ENCODE peak calls at places on chromosomes 16 and 17, in eight cellular contexts. I is fibroblast of mammary gland; M is cardiac fibroblast; Y is AG04450; X is colonic mucosa; E is naive thymus-derived CD4-positive, alpha-beta T cell; C is thoracic aorta; O is neural progenitor cell. S is an unnamed sample.

GRCh38 chr17:48513097-48513496 is 17.7 kb downstream of the HOXB1 start:
- DNase-seq in E (peak), O (no peak), I (no peak), M (no peak), C (no peak), Y (no peak), X (no peak), S (no peak)

GRCh38 chr17:29972277-29972676 is 30.8 kb downstream of the EFCAB5 start:
- DNase-seq in E (no peak), I (no peak), O (no peak), C (no peak), X (no peak), Y (no peak), M (no peak), S (no peak)

GRCh38 chr17:62987136-62987535 is 21.1 kb downstream of the TANC2 start:
- DNase-seq in E (no peak), M (no peak), C (no peak), X (no peak), I (no peak), O (peak), Y (no peak), S (no peak)

GRCh38 chr17:33082529-33083148 is 91.0 kb downstream of the SPACA3 start:
- DNase-seq in M (no peak), E (no peak), C (no peak), X (no peak), O (no peak), I (no peak), Y (no peak), S (no peak)

GRCh38 chr17:47957591-47958490 is at the start of gene PRR15L:
- DNase-seq in I (no peak), Y (no peak), O (no peak), E (no peak), M (no peak), X (peak), C (no peak), S (peak)

GRCh38 chr17:1498869-1499268 is 6.4 kb upstream of the MYO1C start:
- DNase-seq in X (no peak), O (no peak), E (no peak), M (peak), C (no peak), I (peak), Y (peak), S (no peak)

GRCh38 chr16:72677662-72678447 is 370.1 kb downstream of the ZFHX3 start:
- DNase-seq in Y (peak), M (peak), C (no peak), E (no peak), X (peak), I (peak), O (no peak), S (no peak)

GRCh38 chr16:89863741-89864391 is 9.5 kb upstream of the TCF25 start:
- DNase-seq in X (no peak), O (no peak), M (peak), I (peak), C (no peak), Y (no peak), E (peak), S (no peak)

GRCh38 chr16:2190002-2190658 is 6.3 kb downstream of the CASKIN1 start:
- DNase-seq in E (no peak), O (no peak), C (no peak), I (no peak), X (no peak), M (no peak), Y (no peak), S (no peak)

GRCh38 chr17:75874323-75875181 is 3.8 kb downstream of the TRIM47 start:
- DNase-seq in X (no peak), Y (no peak), I (no peak), E (no peak), C (no peak), O (no peak), M (no peak), S (no peak)

GRCh38 chr16:82715833-82716232 is 89.1 kb downstream of the CDH13 start:
- DNase-seq in X (no peak), E (no peak), Y (no peak), M (no peak), O (no peak), I (no peak), C (no peak), S (no peak)

GRCh38 chr17:48351916-48352332 is 78.1 kb downstream of the SKAP1 start:
- DNase-seq in Y (peak), M (peak), C (no peak), E (peak), X (no peak), O (peak), I (peak), S (no peak)

GRCh38 chr17:48541574-48542113 is 3.3 kb downstream of the HOXB2 start:
- DNase-seq in E (peak), X (no peak), Y (no peak), C (no peak), O (peak), M (peak), I (peak), S (no peak)

GRCh38 chr16:58110590-58111330 is 18.4 kb downstream of the CFAP20 start:
- DNase-seq in Y (no peak), M (no peak), I (no peak), C (no peak), E (no peak), O (no peak), X (no peak), S (peak)

GRCh38 chr16:15857779-15858560 is 1.1 kb upstream of the MYH11 start:
- DNase-seq in C (no peak), O (peak), X (peak), M (peak), I (no peak), Y (no peak), E (no peak), S (peak)

GRCh38 chr17:51164911-51165679 is 1.1 kb upstream of the NME2 start:
- DNase-seq in X (no peak), C (no peak), O (peak), Y (no peak), I (no peak), E (no peak), M (no peak), S (no peak)

DNA sequence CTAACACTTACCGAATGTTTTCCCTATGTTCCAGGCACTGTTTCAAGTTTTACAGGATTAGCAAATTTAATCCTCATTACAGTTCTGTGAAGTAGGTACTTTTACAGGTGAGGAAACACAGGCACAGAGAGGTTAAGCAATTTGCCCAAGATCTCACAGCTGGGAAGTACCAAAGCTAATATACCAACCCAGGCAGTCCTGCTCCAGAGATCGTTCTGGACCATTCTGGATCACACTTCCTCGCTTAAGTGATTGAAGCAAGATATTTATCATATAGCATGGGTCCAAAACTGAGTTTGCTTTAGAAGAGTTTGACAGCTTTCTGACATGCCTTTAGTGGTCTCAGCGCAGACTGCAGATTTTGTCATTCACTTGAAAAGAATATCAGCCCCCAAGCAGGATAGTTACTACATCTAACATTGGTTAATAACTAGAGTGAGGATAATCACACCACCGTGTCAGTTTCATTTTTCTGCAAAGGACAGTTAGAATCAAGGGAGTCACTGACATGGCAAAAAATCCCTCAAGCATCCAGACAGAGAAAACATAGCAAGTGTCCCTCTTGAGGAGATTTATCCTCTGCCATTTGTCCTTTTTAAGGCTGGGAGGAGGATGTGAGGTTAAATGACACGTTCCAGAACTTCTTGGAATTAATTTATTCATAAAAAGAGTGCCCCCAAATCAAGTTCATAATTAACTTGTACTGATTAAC is 5.1 kb downstream of the HS3ST3B1 start:
- DNase-seq in E (no peak), X (no peak), O (no peak), I (no peak), M (no peak), C (no peak), Y (no peak), S (no peak)
- H3K4me3 ChIP-seq in E (no peak), X (no peak), O (no peak), I (peak), M (peak), C (no peak), Y (peak), S (no peak)

DNA sequence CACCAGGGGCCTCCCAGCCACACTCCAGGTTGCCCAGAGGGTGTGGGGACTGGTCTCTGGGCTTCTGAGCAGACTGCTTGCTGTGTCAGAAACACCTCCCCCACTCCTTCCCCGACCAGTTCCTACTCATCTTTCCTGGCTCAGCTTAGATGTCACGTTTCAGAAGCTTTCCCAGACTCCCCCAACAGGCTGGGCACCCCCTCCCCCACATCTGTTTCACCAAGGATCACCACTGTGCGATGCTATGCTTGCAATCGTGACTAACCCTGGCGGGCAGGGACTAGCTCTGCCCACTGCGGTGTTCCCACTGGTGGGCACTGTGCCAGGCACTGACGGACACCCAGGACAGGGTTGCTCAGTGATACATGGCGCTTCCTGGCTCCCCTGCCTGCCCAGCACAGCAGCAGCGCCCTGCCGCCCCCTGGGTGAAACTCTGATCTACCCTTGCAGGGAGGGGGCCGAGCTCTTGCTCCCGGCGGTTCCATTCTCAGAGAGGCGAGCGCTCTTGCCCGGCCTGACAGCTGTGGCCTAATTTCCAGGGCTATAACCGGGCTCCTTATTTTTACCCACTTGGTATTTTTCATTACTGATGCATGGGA is 29.4 kb upstream of the MTSS2 start:
- DNase-seq in E (no peak), X (peak), C (peak), I (peak), Y (peak), O (no peak), M (peak), S (peak)
- H3K4me3 ChIP-seq in E (no peak), X (no peak), C (peak), I (no peak), Y (no peak), O (no peak), M (no peak), S (no peak)

GRCh38 chr17:59786536-59787319 is 79.3 kb downstream of the VMP1 start:
- DNase-seq in Y (peak), C (peak), I (peak), E (peak), X (peak), M (peak), O (peak), S (peak)
- H3K4me3 ChIP-seq in Y (peak), C (peak), I (no peak), E (peak), X (no peak), M (no peak), O (no peak), S (peak)

GRCh38 chr17:8186787-8187516 is 3.0 kb downstream of the BORCS6 start:
- DNase-seq in X (peak), O (peak), M (peak), C (peak), Y (peak), I (peak), E (peak), S (peak)
- H3K4me3 ChIP-seq in X (peak), O (peak), M (peak), C (peak), Y (peak), I (peak), E (peak), S (peak)

DNA sequence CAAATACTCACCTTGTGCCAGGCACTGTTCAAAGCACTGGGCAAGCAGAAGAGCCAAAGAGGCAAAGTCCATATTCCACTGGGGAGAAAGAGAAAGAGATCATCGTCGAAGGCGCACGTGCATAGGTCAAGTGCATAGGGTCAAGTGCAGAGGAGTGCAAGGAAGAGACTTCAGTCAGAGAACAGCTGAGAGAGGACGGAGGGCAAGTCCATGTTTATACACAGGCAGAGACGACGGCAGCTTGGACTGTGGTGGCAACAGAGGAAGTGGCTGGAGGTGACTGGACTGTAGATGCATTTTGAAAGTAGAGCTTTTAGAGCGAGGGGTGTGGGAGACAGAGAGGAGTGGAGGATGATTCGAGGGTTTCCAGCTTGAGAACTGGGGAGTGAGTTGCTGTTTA is 74.7 kb upstream of the SDK2 start:
- DNase-seq in I (no peak), M (no peak), Y (no peak), O (no peak), X (no peak), C (no peak), E (no peak), S (no peak)
- H3K4me3 ChIP-seq in I (no peak), M (no peak), Y (no peak), O (no peak), X (no peak), C (no peak), E (no peak), S (no peak)

GRCh38 chr17:7548585-7549400 is at the start of gene TNFSF12:
- DNase-seq in E (peak), C (no peak), X (peak), Y (no peak), O (peak), I (no peak), M (peak), S (peak)

GRCh38 chr17:7551396-7551795 is 2.5 kb downstream of the TNFSF12 start:
- DNase-seq in E (no peak), X (no peak), I (no peak), Y (no peak), C (no peak), M (no peak), O (no peak), S (no peak)

GRCh38 chr17:7550359-7550758 is 1.5 kb downstream of the TNFSF12 start:
- DNase-seq in M (no peak), X (no peak), Y (no peak), O (no peak), E (no peak), C (no peak), I (no peak), S (no peak)

GRCh38 chr17:7552621-7553051 is 3.8 kb downstream of the TNFSF12 start:
- DNase-seq in I (no peak), E (peak), M (no peak), Y (no peak), C (no peak), X (no peak), O (no peak), S (no peak)

GRCh38 chr17:7549401-7550055 is 670 bp downstream of the TNFSF12 start:
- DNase-seq in I (no peak), E (peak), X (peak), C (no peak), M (no peak), O (no peak), Y (no peak), S (peak)
- H3K4me3 ChIP-seq in I (peak), E (peak), X (peak), C (peak), M (peak), O (peak), Y (peak), S (peak)

DNA sequence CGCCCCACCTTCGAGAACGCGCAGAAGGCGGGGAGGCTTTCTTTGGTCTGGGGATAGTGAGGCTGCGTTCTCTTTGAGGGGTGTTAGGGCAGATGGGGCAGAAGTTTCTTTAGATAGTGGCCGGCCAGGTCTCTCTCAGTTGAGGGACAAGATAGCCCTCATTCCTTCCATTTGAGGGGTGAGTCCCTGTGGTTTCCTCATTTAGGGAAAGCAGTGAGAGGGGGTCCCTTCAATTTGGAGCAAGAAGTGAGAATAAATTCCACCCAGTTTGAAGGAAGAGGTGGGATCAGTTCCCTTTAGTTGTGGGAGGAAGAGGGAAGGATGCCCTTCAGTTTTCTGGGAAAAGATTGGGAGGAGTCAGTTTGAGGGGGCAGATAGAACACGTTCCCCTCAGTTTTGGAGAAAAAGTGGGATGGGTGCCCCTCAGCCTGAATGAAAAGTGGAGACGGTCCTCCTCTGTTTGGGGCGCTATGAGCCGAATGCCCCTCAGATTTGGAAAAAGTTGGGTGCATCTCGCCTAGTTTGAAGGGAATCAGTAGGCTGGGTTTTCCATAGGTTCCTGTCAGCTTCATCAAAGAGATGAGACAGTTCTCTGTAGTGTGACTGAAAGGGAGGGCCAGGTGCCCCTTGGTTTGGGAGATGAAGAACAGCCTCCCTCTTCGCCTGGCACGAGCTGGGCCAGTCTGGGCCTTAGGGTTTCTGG is 568 bp upstream of the FHOD1 start:
- DNase-seq in E (no peak), X (no peak), C (no peak), I (no peak), M (no peak), O (no peak), Y (no peak), S (no peak)
- H3K4me3 ChIP-seq in E (peak), X (peak), C (peak), I (peak), M (peak), O (peak), Y (peak), S (peak)

GRCh38 chr17:384622-385194 is 32.1 kb upstream of the RPH3AL start:
- DNase-seq in O (peak), E (no peak), Y (no peak), M (no peak), X (no peak), C (no peak), I (no peak), S (no peak)
- H3K4me3 ChIP-seq in O (peak), E (peak), Y (peak), M (no peak), X (peak), C (peak), I (no peak), S (peak)

GRCh38 chr17:77540975-77541374 is 400.2 kb downstream of the SEC14L1 start:
- DNase-seq in O (peak), X (no peak), Y (no peak), C (no peak), M (no peak), I (no peak), E (no peak), S (no peak)
- H3K4me3 ChIP-seq in O (peak), X (no peak), Y (no peak), C (no peak), M (no peak), I (no peak), E (no peak), S (no peak)

GRCh38 chr16:70652322-70652721 is 6.0 kb downstream of the IL34 start:
- DNase-seq in C (no peak), Y (no peak), O (no peak), X (no peak), I (no peak), E (no peak), M (peak), S (no peak)

GRCh38 chr16:70656065-70656711 is 9.8 kb downstream of the IL34 start:
- DNase-seq in Y (no peak), I (no peak), X (no peak), M (no peak), C (no peak), E (no peak), O (no peak), S (no peak)

GRCh38 chr16:70651524-70651923 is 5.2 kb downstream of the IL34 start:
- DNase-seq in X (no peak), C (no peak), I (peak), Y (no peak), E (no peak), M (peak), O (no peak), S (no peak)

GRCh38 chr16:70653406-70653805 is 7.0 kb downstream of the IL34 start:
- DNase-seq in Y (no peak), X (no peak), O (no peak), E (no peak), M (no peak), C (no peak), I (no peak), S (no peak)

DNA sequence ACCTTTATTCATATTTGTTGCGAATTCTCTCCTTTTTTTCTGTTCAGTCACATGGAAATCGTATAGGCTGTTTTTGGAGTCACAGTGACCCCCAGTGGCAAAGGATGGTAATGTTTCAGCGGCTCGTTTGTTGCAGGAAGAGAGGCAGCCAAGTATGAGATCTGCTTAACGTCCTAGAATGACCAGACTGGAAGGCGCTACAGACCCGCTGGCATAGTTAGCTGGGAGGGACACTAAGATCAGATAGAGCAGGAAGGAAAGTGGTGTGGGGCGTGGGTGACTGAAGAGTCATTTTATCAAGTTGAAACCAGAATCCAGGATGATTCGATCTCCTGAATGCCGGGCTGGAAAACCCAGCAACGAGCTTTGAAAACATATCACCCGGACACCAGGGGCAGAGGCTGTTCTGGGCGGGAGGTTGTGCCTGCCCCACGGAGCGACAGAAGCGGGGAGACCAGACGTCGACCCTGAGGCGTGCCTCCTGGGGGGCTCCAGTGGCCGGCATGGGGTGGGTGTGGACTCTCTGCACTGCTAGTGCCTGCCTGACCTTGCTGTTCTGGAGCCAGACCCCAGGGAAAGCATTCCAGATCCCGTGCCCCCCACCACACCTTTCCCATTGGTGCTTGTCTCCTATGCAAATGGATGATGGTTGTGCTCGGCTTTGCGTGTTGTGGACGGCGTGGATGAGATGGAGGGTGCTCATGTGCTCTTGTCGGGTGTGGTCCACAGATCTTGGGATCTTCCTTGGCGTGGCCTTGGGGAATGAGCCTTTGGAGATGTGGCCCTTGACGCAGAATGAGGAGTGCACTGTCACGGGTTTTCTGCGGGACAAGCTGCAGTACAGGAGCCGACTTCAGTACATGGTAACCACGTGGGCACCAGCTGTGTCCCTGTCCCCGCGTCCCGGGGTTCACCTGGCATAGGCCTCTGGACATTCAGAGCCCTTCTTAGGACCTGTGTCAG is 7.7 kb downstream of the IL34 start:
- DNase-seq in E (peak), C (peak), X (peak), M (peak), Y (peak), O (peak), I (peak), S (peak)
- H3K4me3 ChIP-seq in E (no peak), C (peak), X (peak), M (peak), Y (peak), O (no peak), I (peak), S (peak)

S was measured in stomach.